ENCODE peak calls at places on chromosome X, in four cellular contexts. One of them, this sample, is unnamed.

GRCh38 chrX:154490021-154490413 is 412 bp downstream of the SLC10A3 start:
- DNase-seq in suprapubic skin: peak
- DNase-seq in heart left ventricle: no peak
- DNase-seq in GM12878: no peak
- DNase-seq in this sample: peak

GRCh38 chrX:123138473-123138872 is 45.6 kb upstream of the GRIA3 start:
- DNase-seq in suprapubic skin: no peak
- DNase-seq in heart left ventricle: no peak
- DNase-seq in GM12878: no peak
- DNase-seq in this sample: no peak

GRCh38 chrX:39772057-39772832 is 325.5 kb downstream of the BCOR start:
- DNase-seq in suprapubic skin: no peak
- DNase-seq in heart left ventricle: no peak
- DNase-seq in GM12878: no peak
- DNase-seq in this sample: no peak

GRCh38 chrX:46209768-46210167 is 335.5 kb downstream of the ZNF674 start:
- DNase-seq in suprapubic skin: no peak
- DNase-seq in heart left ventricle: no peak
- DNase-seq in GM12878: no peak
- DNase-seq in this sample: no peak

GRCh38 chrX:105821471-105822081 is 763 bp upstream of the NRK start:
- DNase-seq in suprapubic skin: no peak
- DNase-seq in heart left ventricle: no peak
- DNase-seq in GM12878: no peak
- DNase-seq in this sample: peak

GRCh38 chrX:97065973-97066372 is 182.3 kb downstream of the RPA4 start:
- DNase-seq in suprapubic skin: no peak
- DNase-seq in heart left ventricle: no peak
- DNase-seq in GM12878: no peak
- DNase-seq in this sample: no peak

GRCh38 chrX:143648705-143649104 is 12.8 kb upstream of the SLITRK4 start:
- DNase-seq in suprapubic skin: no peak
- DNase-seq in heart left ventricle: no peak
- DNase-seq in GM12878: no peak
- DNase-seq in this sample: no peak

GRCh38 chrX:110120025-110120424 is 117.1 kb downstream of the TMEM164 start:
- DNase-seq in suprapubic skin: no peak
- DNase-seq in heart left ventricle: no peak
- DNase-seq in GM12878: no peak
- DNase-seq in this sample: no peak

GRCh38 chrX:138008280-138008679 is 442.4 kb downstream of the ZIC3 start:
- DNase-seq in suprapubic skin: no peak
- DNase-seq in heart left ventricle: no peak
- DNase-seq in GM12878: no peak
- DNase-seq in this sample: no peak

DNA sequence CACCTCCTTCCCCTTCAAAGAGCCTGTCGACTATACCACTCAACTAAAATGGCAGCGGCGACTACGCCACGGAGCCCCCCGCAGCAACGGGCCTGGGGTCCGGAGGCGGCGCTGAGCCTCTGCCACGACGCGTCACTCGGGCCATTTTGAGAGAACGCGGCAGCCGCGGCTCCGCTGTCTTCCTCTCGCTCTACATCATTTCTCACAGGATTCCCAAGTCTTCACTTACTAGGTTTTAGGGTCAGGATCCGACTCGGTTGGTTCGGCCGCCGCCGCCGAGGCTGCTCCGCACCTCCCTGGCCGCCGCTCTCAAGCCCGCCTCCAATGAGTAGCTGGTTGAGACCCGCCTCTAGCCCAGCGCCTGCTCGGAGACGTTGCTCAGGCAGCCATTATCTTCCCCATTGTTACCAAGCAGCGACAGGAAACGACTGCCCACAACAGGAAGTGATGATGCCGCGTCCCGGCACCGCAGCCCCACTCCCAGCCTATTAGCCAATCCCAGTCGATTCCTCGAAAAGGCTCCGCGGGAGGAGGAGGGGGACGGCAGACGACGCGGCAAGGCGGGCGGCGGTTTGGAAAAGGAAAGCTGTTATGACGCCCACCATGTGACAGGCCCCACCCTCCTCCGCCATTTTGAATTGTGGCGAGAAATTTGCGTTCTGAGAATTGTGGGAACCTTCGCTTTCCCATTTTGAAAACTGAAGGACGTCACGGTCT is at the start of gene RLIM:
- DNase-seq in suprapubic skin: peak
- DNase-seq in heart left ventricle: peak
- DNase-seq in GM12878: peak
- DNase-seq in this sample: peak
- TF ChIP-seq CTCF in suprapubic skin: no peak
- TF ChIP-seq CTCF in heart left ventricle: no peak
- TF ChIP-seq CTCF in GM12878: no peak
- TF ChIP-seq CTCF in this sample: no peak

DNA sequence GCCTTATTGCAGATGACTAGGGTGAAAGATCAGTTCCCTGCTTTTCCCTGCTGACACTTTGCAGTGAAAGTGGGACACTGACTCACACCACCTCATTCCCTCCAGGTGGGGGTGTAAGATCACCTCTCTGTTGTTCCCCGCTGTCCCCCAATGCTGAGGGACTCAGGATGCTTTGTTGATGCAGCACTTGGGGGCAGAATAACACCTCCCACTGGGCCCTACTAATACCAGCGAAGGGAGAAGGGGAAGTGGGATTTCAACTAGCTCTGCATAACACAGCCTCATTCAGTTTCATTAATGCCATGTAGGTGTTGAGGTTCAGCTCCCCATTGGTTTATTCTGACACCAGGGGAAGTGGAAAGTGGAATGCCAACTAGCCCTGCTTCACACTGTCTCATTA is 43.6 kb upstream of the IL1RAPL2 start:
- DNase-seq in suprapubic skin: no peak
- DNase-seq in heart left ventricle: no peak
- DNase-seq in GM12878: no peak
- DNase-seq in this sample: no peak
- TF ChIP-seq CTCF in suprapubic skin: no peak
- TF ChIP-seq CTCF in heart left ventricle: no peak
- TF ChIP-seq CTCF in GM12878: no peak
- TF ChIP-seq CTCF in this sample: no peak

GRCh38 chrX:52270453-52271116 is 85.9 kb downstream of the MAGED4 start:
- DNase-seq in suprapubic skin: no peak
- DNase-seq in heart left ventricle: no peak
- DNase-seq in GM12878: no peak
- DNase-seq in this sample: no peak

GRCh38 chrX:52265713-52266112 is 81.0 kb downstream of the MAGED4 start:
- DNase-seq in suprapubic skin: no peak
- DNase-seq in heart left ventricle: no peak
- DNase-seq in GM12878: no peak
- DNase-seq in this sample: no peak

GRCh38 chrX:52271212-52271611 is 86.5 kb downstream of the MAGED4 start:
- DNase-seq in suprapubic skin: no peak
- DNase-seq in heart left ventricle: no peak
- DNase-seq in GM12878: no peak
- DNase-seq in this sample: no peak
- TF ChIP-seq CTCF in suprapubic skin: no peak
- TF ChIP-seq CTCF in heart left ventricle: no peak
- TF ChIP-seq CTCF in GM12878: peak
- TF ChIP-seq CTCF in this sample: peak

GRCh38 chrX:107480272-107480671 is 30.8 kb downstream of the FRMPD3 start:
- DNase-seq in suprapubic skin: no peak
- DNase-seq in heart left ventricle: no peak
- DNase-seq in GM12878: no peak
- DNase-seq in this sample: no peak

GRCh38 chrX:107485019-107485418 is 35.6 kb downstream of the FRMPD3 start:
- DNase-seq in suprapubic skin: no peak
- DNase-seq in heart left ventricle: no peak
- DNase-seq in GM12878: no peak
- DNase-seq in this sample: no peak

GRCh38 chrX:107482046-107482445 is 32.6 kb downstream of the FRMPD3 start:
- DNase-seq in suprapubic skin: no peak
- DNase-seq in heart left ventricle: no peak
- DNase-seq in GM12878: no peak
- DNase-seq in this sample: no peak

DNA sequence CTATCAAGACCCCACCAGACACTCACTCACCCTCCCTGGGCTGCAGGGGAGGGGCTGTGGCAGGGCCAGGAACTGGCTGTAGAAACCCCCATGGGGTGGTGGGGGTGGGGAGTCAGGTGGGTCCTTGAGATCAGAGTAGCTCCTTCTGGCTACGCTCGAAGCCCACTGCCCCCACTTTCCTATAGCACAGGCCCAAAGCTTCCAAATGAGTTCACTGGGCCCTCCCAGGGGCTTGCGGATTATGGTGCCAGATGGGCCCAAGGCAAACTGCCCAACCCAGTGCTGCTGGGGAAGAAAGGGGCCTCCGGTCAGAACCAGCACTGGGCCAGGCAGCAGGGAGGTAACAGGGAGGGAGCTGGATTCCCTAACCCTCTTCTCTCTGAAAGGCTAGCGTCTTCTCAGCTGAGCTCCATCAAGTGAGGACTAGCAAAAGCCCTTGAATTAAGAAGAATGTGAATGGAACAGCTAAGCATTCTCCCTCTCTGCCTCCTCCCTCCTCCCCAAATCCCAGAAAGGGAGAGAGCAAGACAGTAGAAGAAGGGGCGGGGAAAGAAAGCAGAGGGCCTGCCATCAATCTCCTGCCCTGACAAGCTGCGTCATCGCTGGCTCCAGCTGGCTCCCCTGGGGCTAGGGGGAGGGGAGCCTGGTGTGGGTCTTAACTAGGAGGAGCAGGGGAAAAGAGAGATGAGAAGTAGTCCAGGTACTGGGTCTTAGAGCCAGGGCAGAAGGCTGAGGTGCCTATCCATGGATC is 34.7 kb downstream of the FRMPD3 start:
- DNase-seq in suprapubic skin: no peak
- DNase-seq in heart left ventricle: peak
- DNase-seq in GM12878: no peak
- DNase-seq in this sample: no peak
- TF ChIP-seq CTCF in suprapubic skin: no peak
- TF ChIP-seq CTCF in heart left ventricle: no peak
- TF ChIP-seq CTCF in GM12878: no peak
- TF ChIP-seq CTCF in this sample: no peak

GRCh38 chrX:132463411-132463810 is 25.4 kb downstream of the MBNL3 start:
- DNase-seq in suprapubic skin: no peak
- DNase-seq in heart left ventricle: no peak
- DNase-seq in GM12878: no peak
- DNase-seq in this sample: no peak
- TF ChIP-seq CTCF in suprapubic skin: no peak
- TF ChIP-seq CTCF in heart left ventricle: peak
- TF ChIP-seq CTCF in GM12878: peak
- TF ChIP-seq CTCF in this sample: peak

GRCh38 chrX:19225906-19226305 is 103.6 kb upstream of the ADGRG2 start:
- DNase-seq in suprapubic skin: no peak
- DNase-seq in heart left ventricle: no peak
- DNase-seq in GM12878: no peak
- DNase-seq in this sample: no peak
- TF ChIP-seq CTCF in suprapubic skin: no peak
- TF ChIP-seq CTCF in heart left ventricle: no peak
- TF ChIP-seq CTCF in GM12878: peak
- TF ChIP-seq CTCF in this sample: no peak

GRCh38 chrX:17475820-17476219 is 100.8 kb downstream of the NHS start:
- DNase-seq in suprapubic skin: no peak
- DNase-seq in heart left ventricle: no peak
- DNase-seq in GM12878: no peak
- DNase-seq in this sample: no peak
- TF ChIP-seq CTCF in suprapubic skin: no peak
- TF ChIP-seq CTCF in heart left ventricle: no peak
- TF ChIP-seq CTCF in GM12878: no peak
- TF ChIP-seq CTCF in this sample: no peak

GRCh38 chrX:70030242-70030823 is 19.4 kb downstream of the AWAT2 start:
- DNase-seq in suprapubic skin: no peak
- DNase-seq in heart left ventricle: peak
- DNase-seq in GM12878: no peak
- DNase-seq in this sample: no peak
- TF ChIP-seq CTCF in suprapubic skin: peak
- TF ChIP-seq CTCF in heart left ventricle: peak
- TF ChIP-seq CTCF in GM12878: peak
- TF ChIP-seq CTCF in this sample: peak

GRCh38 chrX:87299563-87300160 is 217.9 kb upstream of the KLHL4 start:
- DNase-seq in suprapubic skin: no peak
- DNase-seq in heart left ventricle: no peak
- DNase-seq in GM12878: no peak
- DNase-seq in this sample: no peak
- TF ChIP-seq CTCF in suprapubic skin: no peak
- TF ChIP-seq CTCF in heart left ventricle: peak
- TF ChIP-seq CTCF in GM12878: peak
- TF ChIP-seq CTCF in this sample: peak

This sample was measured in type B pancreatic cell.